ENCODE peak calls at places on chromosomes 7 and 10, in eight cellular contexts. One of them, this sample, is unnamed.

GRCh38 chr10:3053145-3053544 is 14.2 kb upstream of the PFKP start:
- DNase-seq in ELR: no peak
- DNase-seq in heart right ventricle: no peak
- DNase-seq in GM12865: no peak
- DNase-seq in uterus: no peak
- DNase-seq in Caco-2: no peak
- DNase-seq in DMS79: no peak
- DNase-seq in EL: no peak
- DNase-seq in this sample: no peak

GRCh38 chr10:4780782-4781181 is 45.2 kb upstream of the AKR1E2 start:
- DNase-seq in DMS79: no peak
- DNase-seq in EL: peak
- DNase-seq in Caco-2: no peak
- DNase-seq in uterus: no peak
- DNase-seq in heart right ventricle: no peak
- DNase-seq in ELR: peak
- DNase-seq in GM12865: no peak
- DNase-seq in this sample: peak

GRCh38 chr7:30656611-30657010 is 25.6 kb downstream of the CRHR2 start:
- DNase-seq in ELR: no peak
- DNase-seq in EL: no peak
- DNase-seq in heart right ventricle: no peak
- DNase-seq in uterus: no peak
- DNase-seq in GM12865: no peak
- DNase-seq in Caco-2: no peak
- DNase-seq in DMS79: no peak
- DNase-seq in this sample: no peak

GRCh38 chr7:111933614-111934013 is 272.6 kb downstream of the DOCK4 start:
- DNase-seq in uterus: no peak
- DNase-seq in ELR: no peak
- DNase-seq in DMS79: no peak
- DNase-seq in heart right ventricle: no peak
- DNase-seq in Caco-2: no peak
- DNase-seq in GM12865: no peak
- DNase-seq in EL: peak
- DNase-seq in this sample: peak

GRCh38 chr7:18450021-18450420 is 45.5 kb upstream of the HDAC9 start:
- DNase-seq in ELR: no peak
- DNase-seq in EL: no peak
- DNase-seq in GM12865: no peak
- DNase-seq in heart right ventricle: no peak
- DNase-seq in DMS79: no peak
- DNase-seq in uterus: no peak
- DNase-seq in Caco-2: no peak
- DNase-seq in this sample: no peak

GRCh38 chr7:50332241-50333176 is 28.0 kb downstream of the IKZF1 start:
- DNase-seq in heart right ventricle: no peak
- DNase-seq in Caco-2: no peak
- DNase-seq in ELR: no peak
- DNase-seq in GM12865: no peak
- DNase-seq in uterus: no peak
- DNase-seq in EL: no peak
- DNase-seq in DMS79: peak
- DNase-seq in this sample: no peak

GRCh38 chr10:68792115-68792514 is 35.2 kb upstream of the STOX1 start:
- DNase-seq in EL: no peak
- DNase-seq in GM12865: no peak
- DNase-seq in heart right ventricle: no peak
- DNase-seq in DMS79: no peak
- DNase-seq in ELR: peak
- DNase-seq in Caco-2: no peak
- DNase-seq in uterus: no peak
- DNase-seq in this sample: peak

GRCh38 chr10:86662186-86663045 is 5.9 kb upstream of the LDB3 start:
- DNase-seq in GM12865: no peak
- DNase-seq in EL: no peak
- DNase-seq in heart right ventricle: peak
- DNase-seq in DMS79: no peak
- DNase-seq in ELR: no peak
- DNase-seq in Caco-2: no peak
- DNase-seq in uterus: no peak
- DNase-seq in this sample: no peak

GRCh38 chr7:66279912-66280311 is 74.8 kb downstream of the TPST1 start:
- DNase-seq in EL: no peak
- DNase-seq in ELR: no peak
- DNase-seq in uterus: no peak
- DNase-seq in Caco-2: no peak
- DNase-seq in DMS79: no peak
- DNase-seq in heart right ventricle: no peak
- DNase-seq in GM12865: no peak
- DNase-seq in this sample: no peak

GRCh38 chr10:31759124-31759798 is 169.4 kb downstream of the ARHGAP12 start:
- DNase-seq in DMS79: peak
- DNase-seq in heart right ventricle: peak
- DNase-seq in uterus: peak
- DNase-seq in Caco-2: peak
- DNase-seq in ELR: peak
- DNase-seq in EL: no peak
- DNase-seq in GM12865: peak
- DNase-seq in this sample: no peak

GRCh38 chr7:142496545-142496991 is 238.7 kb upstream of the PRSS58 start:
- DNase-seq in EL: peak
- DNase-seq in heart right ventricle: no peak
- DNase-seq in DMS79: no peak
- DNase-seq in GM12865: peak
- DNase-seq in uterus: no peak
- DNase-seq in Caco-2: no peak
- DNase-seq in ELR: peak
- DNase-seq in this sample: peak

This sample was measured in M059J.